ENCODE peak calls at places on chromosomes 13 and 19, in seven cellular contexts. T, S, N, P, Z, E and U are unnamed samples.

GRCh38 chr13:90696656-90697055 is 650.8 kb upstream of the MIR17HG start:
- DNase-seq in S (no peak), T (no peak), N (no peak), Z (no peak), E (no peak), P (no peak), U (no peak)

GRCh38 chr13:22369840-22370239 is 699.0 kb downstream of the FGF9 start:
- DNase-seq in Z (no peak), N (peak; percentile 72), P (no peak), T (no peak), E (no peak), S (no peak), U (no peak)

GRCh38 chr19:5900976-5901375 is 2.6 kb downstream of the NDUFA11 start:
- DNase-seq in S (no peak), E (no peak), Z (no peak), N (no peak), T (no peak), P (no peak), U (no peak)

GRCh38 chr19:34120846-34121639 is 51.3 kb upstream of the LSM14A start:
- DNase-seq in Z (peak; percentile 67), E (peak; percentile 60), S (peak; percentile 64), P (no peak), T (no peak), N (peak; percentile 84), U (peak; percentile 72)

GRCh38 chr19:18046066-18046718 is 38.2 kb downstream of the ARRDC2 start:
- DNase-seq in E (peak; percentile 65), S (no peak), N (no peak), P (no peak), T (no peak), Z (peak; percentile 50), U (no peak)

GRCh38 chr19:6417713-6418561 is 6.7 kb downstream of the KHSRP start:
- DNase-seq in E (no peak), T (no peak), Z (peak; percentile 29), N (peak; percentile 79), P (peak; percentile 66), S (no peak), U (peak; percentile 12)

GRCh38 chr19:23917856-23918255 is 3.2 kb downstream of the ZNF726 start:
- DNase-seq in N (no peak), S (no peak), E (no peak), Z (no peak), T (no peak), P (no peak), U (no peak)

GRCh38 chr13:26017196-26017921 is 34.5 kb downstream of the SHISA2 start:
- DNase-seq in N (no peak), S (peak; percentile 4), Z (no peak), P (no peak), T (no peak), E (no peak), U (peak; percentile 4)

GRCh38 chr13:45102136-45102802 is 18.0 kb upstream of the GTF2F2 start:
- DNase-seq in T (no peak), N (no peak), S (no peak), P (no peak), Z (no peak), E (no peak), U (no peak)

GRCh38 chr13:99031725-99032298 is 53.9 kb upstream of the DOCK9 start:
- DNase-seq in Z (no peak), E (no peak), N (no peak), S (no peak), P (no peak), T (no peak), U (no peak)

GRCh38 chr13:99471231-99472202 is 29.8 kb upstream of the TM9SF2 start:
- DNase-seq in Z (peak; percentile 27), S (no peak), T (no peak), P (no peak), E (peak; percentile 60), N (no peak), U (no peak)

GRCh38 chr19:6767357-6768235 is at the start of gene SH2D3A:
- DNase-seq in Z (peak; percentile 34), P (peak; percentile 40), S (peak; percentile 95), E (no peak), T (peak; percentile 70), N (peak; percentile 99), U (peak; percentile 95)

GRCh38 chr13:75357576-75358295 is 124.2 kb downstream of the TBC1D4 start:
- DNase-seq in S (peak; percentile 67), E (peak; percentile 50), Z (peak; percentile 68), P (no peak), N (peak; percentile 76), T (no peak), U (peak; percentile 75)

GRCh38 chr13:51278426-51279130 is 56.4 kb downstream of the FAM124A start:
- DNase-seq in S (no peak), T (no peak), N (no peak), E (no peak), Z (no peak), P (no peak), U (no peak)

GRCh38 chr13:109862627-109863026 is 76.2 kb upstream of the IRS2 start:
- DNase-seq in E (peak; percentile 41), T (no peak), S (no peak), N (no peak), Z (peak; percentile 63), P (no peak), U (no peak)

GRCh38 chr19:53989600-53990533 is 1.6 kb upstream of the CACNG6 start:
- DNase-seq in P (no peak), S (no peak), Z (no peak), T (no peak), E (peak; percentile 90), N (no peak), U (no peak)

GRCh38 chr19:55179570-55180484 is at the start of gene SYT5:
- DNase-seq in P (no peak), Z (no peak), N (peak; percentile 89), T (peak; percentile 43), S (peak; percentile 83), E (no peak), U (peak; percentile 86)

GRCh38 chr13:59392328-59392727 is 771.4 kb downstream of the DIAPH3 start:
- DNase-seq in E (no peak), S (no peak), N (no peak), T (no peak), Z (no peak), P (no peak), U (no peak)

GRCh38 chr13:75544681-75545333 is 4.8 kb upstream of the UCHL3 start:
- DNase-seq in S (no peak), T (no peak), Z (peak; percentile 88), N (no peak), P (no peak), E (peak; percentile 88), U (no peak)

GRCh38 chr13:75481176-75482069 is 546 bp downstream of the TBC1D4 start:
- DNase-seq in Z (peak; percentile 28), E (peak; percentile 17), P (peak; percentile 36), S (peak; percentile 29), T (peak; percentile 36), N (peak; percentile 85), U (peak; percentile 49)

GRCh38 chr19:28288850-28289249 is 924.1 kb downstream of the UQCRFS1 start:
- DNase-seq in E (peak; percentile 19), P (no peak), N (no peak), Z (no peak), T (no peak), S (no peak), U (no peak)

GRCh38 chr19:13087795-13088537 is 14.7 kb downstream of the LYL1 start:
- DNase-seq in E (no peak), S (no peak), P (no peak), Z (no peak), N (no peak), T (no peak), U (no peak)

GRCh38 chr13:95809429-95809828 is 132.5 kb downstream of the DNAJC3 start:
- DNase-seq in E (no peak), S (no peak), P (no peak), N (no peak), Z (no peak), T (no peak), U (no peak)

GRCh38 chr19:18605546-18606280 is 886 bp downstream of the CRLF1 start:
- DNase-seq in S (no peak), Z (no peak), E (no peak), N (peak; percentile 64), P (no peak), T (no peak), U (peak; percentile 49)

GRCh38 chr13:107866666-107867623 is 348.4 kb downstream of the LIG4 start:
- DNase-seq in Z (peak; percentile 60), E (peak; percentile 24), S (no peak), P (no peak), N (peak; percentile 75), T (peak; percentile 29), U (no peak)

GRCh38 chr13:98083507-98083906 is 59.4 kb upstream of the FARP1 start:
- DNase-seq in S (no peak), T (no peak), N (no peak), P (no peak), E (peak; percentile 91), Z (peak; percentile 75), U (no peak)

GRCh38 chr13:60397693-60398437 is 845 bp downstream of the TDRD3 start:
- DNase-seq in N (peak; percentile 87), T (peak; percentile 69), E (peak; percentile 66), P (peak; percentile 49), S (peak; percentile 53), Z (peak; percentile 73), U (peak; percentile 65)

GRCh38 chr13:56906909-56907308 is 233.8 kb upstream of the PRR20A start:
- DNase-seq in P (no peak), T (no peak), N (no peak), Z (no peak), E (no peak), S (no peak), U (no peak)

GRCh38 chr13:66974174-66974573 is 256.0 kb downstream of the PCDH9 start:
- DNase-seq in P (no peak), E (no peak), Z (peak; percentile 21), N (no peak), S (no peak), T (no peak), U (no peak)

GRCh38 chr19:3672993-3673392 is 27.3 kb downstream of the PIP5K1C start:
- DNase-seq in N (peak; percentile 76), E (no peak), Z (no peak), P (no peak), S (no peak), T (no peak), U (no peak)
- TF ChIP-seq CTCF in N (peak; percentile 36), E (no peak), Z (no peak), P (no peak), S (no peak), T (no peak), U (no peak)

GRCh38 chr19:48381178-48381950 is 10.0 kb downstream of the KDELR1 start:
- DNase-seq in S (no peak), Z (no peak), E (no peak), P (no peak), T (no peak), N (no peak), U (no peak)
- TF ChIP-seq CTCF in S (no peak), Z (no peak), E (no peak), P (no peak), T (no peak), N (peak; percentile 51), U (no peak)

GRCh38 chr19:3879656-3880055 is 829 bp upstream of the ATCAY start:
- DNase-seq in Z (no peak), P (no peak), S (no peak), T (no peak), N (no peak), E (no peak), U (no peak)
- TF ChIP-seq CTCF in Z (no peak), P (no peak), S (no peak), T (no peak), N (peak; percentile 68), E (no peak), U (peak; percentile 3)

GRCh38 chr13:30165791-30166190 is 141.6 kb downstream of the KATNAL1 start:
- DNase-seq in E (peak; percentile 43), P (no peak), S (no peak), N (no peak), Z (no peak), T (no peak), U (no peak)
- TF ChIP-seq CTCF in E (peak; percentile 17), P (no peak), S (no peak), N (peak; percentile 37), Z (no peak), T (no peak), U (no peak)